ENCODE peak calls at places on chromosomes 5 and 9, in nine cellular contexts. P is AG09309, S is cardiac muscle cell, R is lower leg skin, T is astrocyte of the spinal cord, C is adrenal gland, H is PC-3, E is tibial artery, A is heart left ventricle. M is an unnamed sample.

GRCh38 chr5:66498791-66499207 is 97.4 kb upstream of the MAST4 start:
- DNase-seq in P (no peak), S (peak; percentile 67), R (no peak), T (no peak), C (peak; percentile 36), H (peak; percentile 10), E (no peak), A (peak; percentile 31), M (no peak)

GRCh38 chr5:142977363-142978051 is 207.3 kb downstream of the ARHGAP26 start:
- DNase-seq in P (peak; percentile 76), S (peak; percentile 94), R (no peak), T (peak; percentile 90), C (no peak), H (peak; percentile 71), E (no peak), A (peak; percentile 27), M (peak; percentile 68)

GRCh38 chr9:138042640-138043039 is 165.1 kb downstream of the CACNA1B start:
- DNase-seq in P (no peak), S (no peak), R (peak; percentile 61), T (no peak), C (peak; percentile 9), H (no peak), E (no peak), A (no peak), M (no peak)

GRCh38 chr5:150989695-150990094 is 30.7 kb upstream of the GPX3 start:
- DNase-seq in P (no peak), S (peak; percentile 13), R (no peak), T (no peak), C (no peak), H (peak; percentile 26), E (no peak), A (no peak), M (no peak)

GRCh38 chr5:14851597-14851996 is 20.0 kb downstream of the ANKH start:
- DNase-seq in P (no peak), S (no peak), R (no peak), T (no peak), C (no peak), H (no peak), E (no peak), A (no peak), M (no peak)

GRCh38 chr5:33834334-33834733 is 57.5 kb downstream of the ADAMTS12 start:
- DNase-seq in P (no peak), S (peak; percentile 77), R (no peak), T (no peak), C (no peak), H (no peak), E (no peak), A (no peak), M (no peak)

GRCh38 chr9:86947146-86948081 is at the start of gene GAS1:
- DNase-seq in P (peak; percentile 97), S (peak; percentile 99), R (peak; percentile 96), T (peak; percentile 97), C (peak; percentile 88), H (peak; percentile 50), E (peak; percentile 90), A (peak; percentile 87), M (peak; percentile 92)

GRCh38 chr5:133996683-133997252 is 8.0 kb downstream of the VDAC1 start:
- DNase-seq in P (no peak), S (peak; percentile 15), R (peak; percentile 37), T (no peak), C (no peak), H (peak; percentile 26), E (no peak), A (no peak), M (no peak)

GRCh38 chr5:135304352-135305221 is 94.4 kb downstream of the MACROH2A1 start:
- DNase-seq in P (no peak), S (peak; percentile 15), R (peak; percentile 71), T (peak; percentile 33), C (no peak), H (no peak), E (no peak), A (no peak), M (no peak)

GRCh38 chr5:41336471-41336870 is 123.1 kb upstream of the C6 start:
- DNase-seq in P (no peak), S (no peak), R (no peak), T (no peak), C (no peak), H (no peak), E (no peak), A (no peak), M (no peak)

GRCh38 chr9:14238044-14238443 is 75.9 kb downstream of the NFIB start:
- DNase-seq in P (no peak), S (peak; percentile 36), R (no peak), T (no peak), C (peak; percentile 31), H (peak; percentile 68), E (no peak), A (no peak), M (no peak)

GRCh38 chr5:38650540-38651275 is 94.3 kb upstream of the LIFR start:
- DNase-seq in P (no peak), S (peak; percentile 44), R (no peak), T (peak; percentile 64), C (no peak), H (peak; percentile 74), E (no peak), A (no peak), M (no peak)

GRCh38 chr9:95181226-95181818 is 136.2 kb downstream of the FANCC start:
- DNase-seq in P (no peak), S (peak; percentile 27), R (no peak), T (peak; percentile 19), C (no peak), H (peak; percentile 56), E (no peak), A (no peak), M (no peak)

GRCh38 chr5:60851681-60852080 is 7.6 kb upstream of the ELOVL7 start:
- DNase-seq in P (no peak), S (no peak), R (no peak), T (no peak), C (no peak), H (no peak), E (no peak), A (no peak), M (no peak)

GRCh38 chr9:109441296-109441695 is 56.8 kb downstream of the PTPN3 start:
- DNase-seq in P (no peak), S (no peak), R (no peak), T (no peak), C (no peak), H (no peak), E (no peak), A (no peak), M (no peak)

DNA sequence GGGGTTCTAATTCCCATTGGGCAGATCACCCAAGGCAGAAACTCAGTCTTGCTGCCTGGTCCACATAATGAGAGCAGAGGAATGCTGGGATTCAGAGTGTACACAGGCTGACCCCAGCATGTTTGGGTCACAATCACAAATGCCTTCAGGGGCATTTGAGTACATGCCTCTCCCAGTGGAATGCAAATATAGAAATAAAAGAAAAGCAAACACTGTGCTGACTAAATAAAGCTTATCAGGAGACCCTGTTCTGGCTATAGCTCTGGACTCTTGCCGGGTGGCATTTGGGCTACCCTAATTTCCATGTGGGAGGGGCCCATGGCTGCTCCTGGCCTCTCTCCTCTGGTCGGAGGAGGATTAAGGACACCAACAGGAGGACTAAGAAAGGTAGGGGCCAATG is 121.4 kb downstream of the DOCK8 start:
- DNase-seq in P (no peak), S (no peak), R (no peak), T (no peak), C (no peak), H (peak; percentile 71), E (no peak), A (no peak), M (no peak)
- TF ChIP-seq CTCF in P (no peak), S (no peak), R (no peak), T (no peak), C (no peak), H (no peak), E (no peak), A (no peak), M (no peak)

DNA sequence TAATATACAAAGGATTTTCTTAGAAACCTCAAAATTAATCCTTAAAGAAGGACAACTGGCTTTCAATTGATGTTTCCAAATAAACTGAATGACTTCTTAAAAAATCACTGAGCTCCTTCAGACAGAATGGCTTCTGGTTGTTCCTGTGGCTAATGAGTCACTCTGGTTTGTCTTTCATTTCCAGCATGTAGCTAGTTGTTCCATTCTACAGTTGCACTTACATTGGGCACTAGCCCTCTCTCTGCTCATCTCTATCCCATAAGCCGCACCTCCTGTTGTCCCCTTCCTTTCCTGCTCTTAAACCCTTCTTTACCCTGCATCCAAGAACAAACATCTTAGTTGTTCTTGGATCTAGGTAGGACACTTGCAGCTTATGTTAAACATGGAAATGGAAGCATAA is 235.3 kb upstream of the HAPLN1 start:
- DNase-seq in P (peak; percentile 14), S (peak; percentile 36), R (no peak), T (peak; percentile 83), C (no peak), H (peak; percentile 59), E (no peak), A (no peak), M (peak; percentile 66)
- H3K4me3 ChIP-seq in P (no peak overlapping the region), S (no peak overlapping the region), R (no peak overlapping the region), T (no peak overlapping the region), C (no peak overlapping the region), H (no peak overlapping the region), E (no peak overlapping the region), A (no peak overlapping the region), M (no peak overlapping the region)

DNA sequence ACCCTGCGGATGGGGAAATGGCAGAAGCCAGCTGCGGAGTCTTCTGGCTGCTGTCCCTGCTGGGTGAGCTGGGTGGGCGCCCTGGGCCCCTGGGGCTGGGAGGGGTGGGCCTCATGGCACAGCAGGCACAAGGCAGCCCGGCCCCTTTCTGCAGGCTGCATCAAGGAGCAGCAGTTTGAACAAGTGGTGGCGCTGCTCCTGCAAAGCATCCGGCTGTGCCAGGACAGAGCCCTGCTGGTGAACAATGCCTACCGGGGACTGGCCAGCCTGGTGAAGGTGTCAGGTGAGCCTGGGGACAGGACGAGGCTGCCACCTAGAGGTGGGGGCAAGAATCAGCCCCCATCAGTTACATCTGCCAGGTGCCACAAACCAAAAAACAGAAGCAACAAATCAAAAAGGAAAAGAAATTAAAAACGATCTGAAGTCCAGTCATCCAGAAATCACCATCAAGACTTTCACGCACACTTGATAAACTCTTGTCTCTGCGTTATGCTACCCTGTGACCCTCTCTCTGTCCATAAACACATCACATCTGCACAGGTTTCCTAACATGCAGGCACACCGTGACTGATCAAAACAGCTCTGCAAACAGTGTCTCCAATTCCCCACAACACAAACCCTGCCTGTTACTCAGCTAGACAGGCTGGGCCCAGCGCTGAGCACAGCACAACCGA is 13.9 kb downstream of the REXO4 start:
- DNase-seq in P (no peak), S (peak; percentile 18), R (no peak), T (no peak), C (no peak), H (peak; percentile 51), E (no peak), A (no peak), M (no peak)
- TF ChIP-seq CTCF in P (peak; percentile 52), S (peak; percentile 58), R (no peak), T (peak; percentile 56), C (peak; percentile 21), H (peak; percentile 70), E (peak; percentile 20), A (peak; percentile 35), M (peak; percentile 53)

DNA sequence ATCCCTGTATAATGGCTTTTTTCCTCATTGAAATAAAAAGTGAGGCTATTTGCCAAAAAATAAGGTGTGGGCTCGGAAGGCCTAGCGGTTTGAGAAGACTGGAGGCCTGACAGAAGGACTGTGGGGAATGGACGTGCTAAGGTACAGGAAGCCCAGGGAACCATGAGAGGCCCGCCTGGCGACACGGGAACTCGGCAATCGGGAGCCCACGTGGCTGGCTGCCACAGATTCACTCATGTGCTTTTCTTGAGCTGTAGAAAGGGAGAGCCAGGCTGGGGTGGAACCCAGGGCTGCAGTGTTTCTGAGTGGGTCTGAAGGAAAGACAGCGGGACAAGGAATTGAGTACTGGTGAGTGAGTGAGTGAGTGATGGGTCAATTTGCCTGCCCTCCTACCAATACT is 11.9 kb upstream of the DDX41 start:
- DNase-seq in P (no peak), S (no peak), R (no peak), T (no peak), C (no peak), H (no peak), E (no peak), A (no peak), M (no peak)
- H3K4me3 ChIP-seq in P (no peak overlapping the region), S (no peak overlapping the region), R (no peak overlapping the region), T (no peak overlapping the region), C (no peak overlapping the region), H (no peak overlapping the region), E (no peak overlapping the region), A (no peak overlapping the region), M (no peak overlapping the region)

M was measured in astrocyte of the cerebellum.